ENCODE peak calls at places on chromosome 4, in seven cellular contexts. One of them, this sample, is unnamed.

GRCh38 chr4:16676247-16676646 is 222.2 kb downstream of the LDB2 start:
- DNase-seq in endodermal cell: no peak
- DNase-seq in glutamatergic neuron: peak
- DNase-seq in GM04503: no peak
- DNase-seq in fibroblast of the aortic adventitia: no peak
- DNase-seq in mesenchymal stem cell: no peak
- DNase-seq in adrenal gland: no peak
- DNase-seq in this sample: peak

GRCh38 chr4:128583753-128584712 is 225.5 kb upstream of the JADE1 start:
- DNase-seq in endodermal cell: no peak
- DNase-seq in GM04503: no peak
- DNase-seq in fibroblast of the aortic adventitia: peak
- DNase-seq in glutamatergic neuron: no peak
- DNase-seq in adrenal gland: peak
- DNase-seq in mesenchymal stem cell: no peak
- DNase-seq in this sample: peak

GRCh38 chr4:83536649-83537352 is 893 bp downstream of the GPAT3 start:
- DNase-seq in mesenchymal stem cell: peak
- DNase-seq in glutamatergic neuron: peak
- DNase-seq in endodermal cell: no peak
- DNase-seq in adrenal gland: no peak
- DNase-seq in fibroblast of the aortic adventitia: peak
- DNase-seq in GM04503: no peak
- DNase-seq in this sample: no peak

GRCh38 chr4:128229458-128229805 is 58.2 kb downstream of the PGRMC2 start:
- DNase-seq in endodermal cell: no peak
- DNase-seq in glutamatergic neuron: no peak
- DNase-seq in adrenal gland: no peak
- DNase-seq in mesenchymal stem cell: peak
- DNase-seq in GM04503: no peak
- DNase-seq in fibroblast of the aortic adventitia: no peak
- DNase-seq in this sample: no peak

GRCh38 chr4:53235547-53235946 is 130.3 kb downstream of the SCFD2 start:
- DNase-seq in adrenal gland: no peak
- DNase-seq in mesenchymal stem cell: no peak
- DNase-seq in endodermal cell: no peak
- DNase-seq in GM04503: no peak
- DNase-seq in glutamatergic neuron: no peak
- DNase-seq in fibroblast of the aortic adventitia: no peak
- DNase-seq in this sample: no peak

GRCh38 chr4:145061325-145061920 is 36.6 kb downstream of the ANAPC10 start:
- DNase-seq in adrenal gland: no peak
- DNase-seq in endodermal cell: no peak
- DNase-seq in fibroblast of the aortic adventitia: peak
- DNase-seq in glutamatergic neuron: no peak
- DNase-seq in GM04503: no peak
- DNase-seq in mesenchymal stem cell: peak
- DNase-seq in this sample: no peak

GRCh38 chr4:88672987-88673386 is 24.6 kb downstream of the NAP1L5 start:
- DNase-seq in GM04503: no peak
- DNase-seq in fibroblast of the aortic adventitia: peak
- DNase-seq in endodermal cell: peak
- DNase-seq in glutamatergic neuron: peak
- DNase-seq in mesenchymal stem cell: peak
- DNase-seq in adrenal gland: peak
- DNase-seq in this sample: no peak

GRCh38 chr4:173174184-173175156 is 5.9 kb downstream of the GALNT7 start:
- DNase-seq in fibroblast of the aortic adventitia: no peak
- DNase-seq in adrenal gland: no peak
- DNase-seq in GM04503: no peak
- DNase-seq in endodermal cell: no peak
- DNase-seq in glutamatergic neuron: no peak
- DNase-seq in mesenchymal stem cell: no peak
- DNase-seq in this sample: no peak

GRCh38 chr4:140368686-140369085 is 4.8 kb upstream of the SCOC start:
- DNase-seq in endodermal cell: no peak
- DNase-seq in fibroblast of the aortic adventitia: peak
- DNase-seq in adrenal gland: no peak
- DNase-seq in glutamatergic neuron: no peak
- DNase-seq in mesenchymal stem cell: no peak
- DNase-seq in GM04503: no peak
- DNase-seq in this sample: no peak

GRCh38 chr4:70365479-70365878 is 4.9 kb downstream of the SMR3A start:
- DNase-seq in mesenchymal stem cell: no peak
- DNase-seq in fibroblast of the aortic adventitia: no peak
- DNase-seq in adrenal gland: no peak
- DNase-seq in glutamatergic neuron: no peak
- DNase-seq in GM04503: no peak
- DNase-seq in endodermal cell: no peak
- DNase-seq in this sample: no peak

GRCh38 chr4:189261475-189261874 is 679.2 kb upstream of the FRG1 start:
- DNase-seq in glutamatergic neuron: no peak
- DNase-seq in fibroblast of the aortic adventitia: no peak
- DNase-seq in GM04503: no peak
- DNase-seq in adrenal gland: no peak
- DNase-seq in endodermal cell: no peak
- DNase-seq in mesenchymal stem cell: no peak
- DNase-seq in this sample: no peak

GRCh38 chr4:142322996-142323395 is 523.1 kb downstream of the INPP4B start:
- DNase-seq in fibroblast of the aortic adventitia: no peak
- DNase-seq in adrenal gland: no peak
- DNase-seq in glutamatergic neuron: no peak
- DNase-seq in mesenchymal stem cell: no peak
- DNase-seq in endodermal cell: no peak
- DNase-seq in GM04503: no peak
- DNase-seq in this sample: no peak

GRCh38 chr4:166165829-166166420 is 292.9 kb downstream of the TLL1 start:
- DNase-seq in glutamatergic neuron: no peak
- DNase-seq in mesenchymal stem cell: peak
- DNase-seq in GM04503: peak
- DNase-seq in adrenal gland: peak
- DNase-seq in fibroblast of the aortic adventitia: peak
- DNase-seq in endodermal cell: no peak
- DNase-seq in this sample: no peak

GRCh38 chr4:123870283-123870876 is 473.8 kb downstream of the SPRY1 start:
- DNase-seq in mesenchymal stem cell: no peak
- DNase-seq in GM04503: no peak
- DNase-seq in glutamatergic neuron: no peak
- DNase-seq in fibroblast of the aortic adventitia: no peak
- DNase-seq in adrenal gland: peak
- DNase-seq in endodermal cell: no peak
- DNase-seq in this sample: no peak

GRCh38 chr4:152655272-152656129 is 24.3 kb downstream of the TMEM154 start:
- DNase-seq in glutamatergic neuron: no peak
- DNase-seq in fibroblast of the aortic adventitia: no peak
- DNase-seq in adrenal gland: no peak
- DNase-seq in mesenchymal stem cell: no peak
- DNase-seq in GM04503: no peak
- DNase-seq in endodermal cell: no peak
- DNase-seq in this sample: no peak

GRCh38 chr4:1872918-1873269 is 1.7 kb downstream of the NSD2 start:
- DNase-seq in glutamatergic neuron: no peak
- DNase-seq in adrenal gland: no peak
- DNase-seq in mesenchymal stem cell: peak
- DNase-seq in GM04503: no peak
- DNase-seq in fibroblast of the aortic adventitia: peak
- DNase-seq in endodermal cell: no peak
- DNase-seq in this sample: no peak

GRCh38 chr4:11397146-11397545 is 31.5 kb downstream of the HS3ST1 start:
- DNase-seq in endodermal cell: no peak
- DNase-seq in glutamatergic neuron: no peak
- DNase-seq in fibroblast of the aortic adventitia: no peak
- DNase-seq in mesenchymal stem cell: no peak
- DNase-seq in GM04503: no peak
- DNase-seq in adrenal gland: no peak
- DNase-seq in this sample: no peak

GRCh38 chr4:155762351-155762750 is 3.5 kb downstream of the GUCY1B1 start:
- DNase-seq in adrenal gland: no peak
- DNase-seq in GM04503: no peak
- DNase-seq in endodermal cell: no peak
- DNase-seq in mesenchymal stem cell: no peak
- DNase-seq in glutamatergic neuron: no peak
- DNase-seq in fibroblast of the aortic adventitia: no peak
- DNase-seq in this sample: no peak

GRCh38 chr4:48194986-48195773 is 61.1 kb upstream of the TXK start:
- DNase-seq in adrenal gland: no peak
- DNase-seq in GM04503: peak
- DNase-seq in endodermal cell: no peak
- DNase-seq in mesenchymal stem cell: peak
- DNase-seq in fibroblast of the aortic adventitia: no peak
- DNase-seq in glutamatergic neuron: no peak
- DNase-seq in this sample: no peak

GRCh38 chr4:87524456-87524855 is 4.7 kb downstream of the SPARCL1 start:
- DNase-seq in endodermal cell: no peak
- DNase-seq in GM04503: no peak
- DNase-seq in mesenchymal stem cell: no peak
- DNase-seq in fibroblast of the aortic adventitia: peak
- DNase-seq in glutamatergic neuron: no peak
- DNase-seq in adrenal gland: no peak
- DNase-seq in this sample: no peak

GRCh38 chr4:164937576-164938270 is 39.7 kb downstream of the TRIM61 start:
- DNase-seq in glutamatergic neuron: no peak
- DNase-seq in endodermal cell: peak
- DNase-seq in adrenal gland: peak
- DNase-seq in GM04503: no peak
- DNase-seq in mesenchymal stem cell: peak
- DNase-seq in fibroblast of the aortic adventitia: peak
- DNase-seq in this sample: no peak

GRCh38 chr4:186643501-186644315 is 79.9 kb downstream of the FAT1 start:
- DNase-seq in mesenchymal stem cell: peak
- DNase-seq in endodermal cell: no peak
- DNase-seq in GM04503: no peak
- DNase-seq in fibroblast of the aortic adventitia: peak
- DNase-seq in glutamatergic neuron: peak
- DNase-seq in adrenal gland: no peak
- DNase-seq in this sample: no peak

GRCh38 chr4:149164282-149164681 is 651.4 kb downstream of the IQCM start:
- DNase-seq in fibroblast of the aortic adventitia: peak
- DNase-seq in endodermal cell: peak
- DNase-seq in mesenchymal stem cell: peak
- DNase-seq in glutamatergic neuron: no peak
- DNase-seq in adrenal gland: no peak
- DNase-seq in GM04503: peak
- DNase-seq in this sample: no peak

GRCh38 chr4:77599378-77599777 is 6.2 kb upstream of the CXCL13 start:
- DNase-seq in endodermal cell: peak
- DNase-seq in glutamatergic neuron: no peak
- DNase-seq in mesenchymal stem cell: peak
- DNase-seq in fibroblast of the aortic adventitia: peak
- DNase-seq in adrenal gland: peak
- DNase-seq in GM04503: no peak
- DNase-seq in this sample: no peak

GRCh38 chr4:75849459-75849858 is 52.8 kb downstream of the PPEF2 start:
- DNase-seq in adrenal gland: no peak
- DNase-seq in endodermal cell: peak
- DNase-seq in GM04503: no peak
- DNase-seq in fibroblast of the aortic adventitia: no peak
- DNase-seq in mesenchymal stem cell: peak
- DNase-seq in glutamatergic neuron: no peak
- DNase-seq in this sample: no peak

GRCh38 chr4:124753941-124754581 is 41.5 kb upstream of the ANKRD50 start:
- DNase-seq in fibroblast of the aortic adventitia: no peak
- DNase-seq in mesenchymal stem cell: no peak
- DNase-seq in adrenal gland: no peak
- DNase-seq in GM04503: no peak
- DNase-seq in endodermal cell: no peak
- DNase-seq in glutamatergic neuron: no peak
- DNase-seq in this sample: no peak